ENCODE peak calls at places on chromosomes 2 and 18, in seven cellular contexts. M is HepG2, N is K562, P is HCT116, V is GM12878, K is H1, T is SK-N-SH. Y is an unnamed sample.

GRCh38 chr2:105570757-105571156 is 171.9 kb upstream of the FHL2 start:
- DNase-seq in M (no peak), N (no peak), P (no peak), V (no peak), K (no peak), T (no peak), Y (no peak)

GRCh38 chr2:231716641-231717280 is 8.4 kb downstream of the PTMA start:
- DNase-seq in M (peak), N (no peak), P (no peak), V (no peak), K (no peak), T (no peak), Y (no peak)

GRCh38 chr2:198134287-198134955 is 330.0 kb downstream of the PLCL1 start:
- DNase-seq in M (no peak), N (no peak), P (no peak), V (no peak), K (no peak), T (no peak), Y (no peak)

GRCh38 chr2:123976249-123976648 is 48.8 kb upstream of the CNTNAP5 start:
- DNase-seq in M (no peak), N (no peak), P (no peak), V (no peak), K (no peak), T (peak), Y (no peak)

GRCh38 chr2:181185948-181186347 is 205.5 kb downstream of the UBE2E3 start:
- DNase-seq in M (no peak), N (no peak), P (no peak), V (no peak), K (no peak), T (no peak), Y (no peak)

GRCh38 chr2:133433455-133434451 is 134.5 kb downstream of the NCKAP5 start:
- DNase-seq in M (no peak), N (no peak), P (no peak), V (no peak), K (no peak), T (no peak), Y (no peak)

GRCh38 chr18:26804474-26804873 is 61.0 kb downstream of the AQP4 start:
- DNase-seq in M (no peak), N (no peak), P (no peak), V (no peak), K (no peak), T (peak), Y (peak)

GRCh38 chr2:201644001-201644400 is 698 bp upstream of the TMEM237 start:
- DNase-seq in M (no peak), N (no peak), P (no peak), V (no peak), K (no peak), T (no peak), Y (no peak)

GRCh38 chr2:154161286-154161685 is 289.6 kb downstream of the GALNT13 start:
- DNase-seq in M (no peak), N (no peak), P (no peak), V (no peak), K (no peak), T (no peak), Y (no peak)

GRCh38 chr2:54285451-54285850 is 29.4 kb upstream of the TSPYL6 start:
- DNase-seq in M (no peak), N (no peak), P (no peak), V (no peak), K (no peak), T (no peak), Y (no peak)

GRCh38 chr2:37782721-37783438 is 111.4 kb upstream of the CDC42EP3 start:
- DNase-seq in M (no peak), N (no peak), P (no peak), V (no peak), K (no peak), T (no peak), Y (no peak)

GRCh38 chr2:232838406-232838874 is 31.6 kb upstream of the SNORC start:
- DNase-seq in M (peak), N (peak), P (no peak), V (peak), K (no peak), T (no peak), Y (no peak)

GRCh38 chr2:218395456-218395825 is 4.2 kb upstream of the CTDSP1 start:
- DNase-seq in M (no peak), N (no peak), P (peak), V (no peak), K (no peak), T (no peak), Y (no peak)

GRCh38 chr18:3526421-3527354 is 76.7 kb downstream of the TGIF1 start:
- DNase-seq in M (peak), N (peak), P (no peak), V (peak), K (no peak), T (peak), Y (no peak)

GRCh38 chr2:152826880-152827279 is 108.5 kb downstream of the ARL6IP6 start:
- DNase-seq in M (no peak), N (no peak), P (no peak), V (no peak), K (no peak), T (no peak), Y (no peak)

GRCh38 chr2:176873403-176873802 is 339.2 kb upstream of the HNRNPA3 start:
- DNase-seq in M (no peak), N (no peak), P (no peak), V (no peak), K (no peak), T (peak), Y (no peak)

DNA sequence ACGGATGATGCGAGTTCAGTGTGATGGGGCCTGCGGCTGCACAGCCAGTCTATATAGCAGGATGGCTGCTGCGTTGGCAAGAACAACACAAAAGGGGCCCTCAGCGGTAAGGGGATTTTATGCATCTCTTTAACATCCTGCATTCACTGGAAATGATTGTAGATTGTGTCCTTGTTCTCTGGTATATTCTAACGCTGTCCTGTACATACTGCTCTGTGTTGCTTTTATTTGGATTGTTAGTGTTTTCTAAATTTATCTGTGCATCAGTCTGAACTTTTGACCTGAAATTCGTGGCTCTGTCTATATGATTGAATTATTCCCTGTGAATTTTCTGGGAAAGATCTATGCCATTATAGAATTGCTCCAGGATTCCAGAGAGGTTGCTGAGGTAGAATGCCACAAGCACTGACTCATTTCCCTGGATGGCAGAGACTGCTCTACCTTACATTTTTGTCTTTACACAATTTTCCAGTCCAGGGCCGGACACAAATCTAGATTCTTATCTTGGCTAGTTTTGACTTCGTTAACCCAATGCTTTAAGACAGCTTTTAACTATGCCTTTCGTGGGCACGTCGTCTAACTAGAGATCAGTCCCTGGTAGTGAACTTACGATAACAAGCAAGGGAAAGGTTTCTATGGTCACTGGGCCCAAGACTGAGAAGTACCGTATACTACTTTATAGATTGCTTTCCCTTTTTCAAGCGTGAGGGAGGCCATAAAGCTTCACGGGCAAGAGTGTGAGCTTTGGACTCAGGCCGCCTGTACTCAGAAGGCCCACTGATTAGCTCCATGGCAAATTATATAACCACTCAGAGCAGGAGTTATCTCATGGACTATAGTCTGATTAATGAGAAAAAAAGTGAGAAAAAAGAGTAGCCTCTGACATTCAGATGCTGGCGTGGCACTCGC is at the start of gene CRYGC:
- DNase-seq in M (peak), N (no peak), P (no peak), V (no peak), K (no peak), T (peak), Y (no peak)
- TF ChIP-seq JUND in M (no peak), N (no peak), P (no peak), V (no peak), K (no peak), T (peak), Y (no peak)

GRCh38 chr18:62338446-62339105 is 13.5 kb downstream of the TNFRSF11A start:
- DNase-seq in M (no peak), N (no peak), P (no peak), V (no peak), K (peak), T (no peak), Y (no peak)

GRCh38 chr18:62341423-62341920 is 16.4 kb downstream of the TNFRSF11A start:
- DNase-seq in M (no peak), N (no peak), P (no peak), V (no peak), K (peak), T (peak), Y (no peak)

GRCh38 chr18:62336618-62337017 is 11.5 kb downstream of the TNFRSF11A start:
- DNase-seq in M (no peak), N (no peak), P (no peak), V (no peak), K (peak), T (no peak), Y (no peak)

GRCh38 chr18:62337336-62337735 is 12.2 kb downstream of the TNFRSF11A start:
- DNase-seq in M (no peak), N (no peak), P (no peak), V (no peak), K (peak), T (no peak), Y (no peak)

DNA sequence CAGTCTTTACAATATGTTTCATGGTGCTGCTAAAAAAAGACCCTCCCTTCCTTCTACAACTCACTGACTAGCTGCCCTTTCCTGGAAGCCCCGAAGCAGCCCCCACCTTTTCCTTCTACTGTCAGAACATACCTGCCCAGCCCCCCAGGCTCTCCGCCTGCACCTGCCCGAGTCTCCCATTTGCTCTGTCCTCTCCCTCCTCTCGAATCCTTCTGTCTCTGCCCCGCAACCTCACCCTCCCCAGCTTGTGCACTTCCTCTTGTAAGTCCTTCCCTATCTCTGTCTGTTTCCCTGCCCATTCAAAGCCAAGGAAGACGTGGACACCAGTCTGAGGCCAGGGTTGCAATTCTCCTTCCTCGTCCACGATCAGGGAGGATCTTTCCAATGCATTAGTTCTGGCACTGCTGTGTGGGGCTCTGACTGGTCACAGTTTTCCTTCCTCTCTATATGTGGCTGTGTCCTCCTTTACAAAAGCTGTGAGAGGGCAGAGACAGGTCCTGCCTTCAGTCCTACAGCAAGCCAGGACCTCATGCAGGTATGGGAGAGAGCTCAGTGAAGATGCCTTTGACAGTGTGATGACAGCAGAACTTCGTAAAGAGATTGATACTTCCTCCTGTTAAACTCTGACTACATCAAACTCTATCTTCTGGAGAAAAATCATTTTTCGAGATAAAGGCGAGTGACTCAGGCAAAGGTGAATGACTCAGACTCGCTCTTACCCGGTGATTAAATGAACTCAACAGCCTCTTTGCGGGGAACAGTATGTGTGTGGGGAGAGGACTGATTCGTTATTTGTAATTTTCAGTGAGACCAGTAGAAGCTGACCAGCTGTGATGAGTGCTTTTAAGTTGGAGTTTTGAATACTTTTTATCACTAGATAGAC is 14.2 kb downstream of the TNFRSF11A start:
- DNase-seq in M (no peak), N (no peak), P (peak), V (no peak), K (peak), T (no peak), Y (no peak)
- TF ChIP-seq JUND in M (no peak), N (peak), P (peak), V (no peak), K (no peak), T (peak), Y (no peak)

GRCh38 chr2:168611896-168612650 is 156.0 kb downstream of the CERS6 start:
- DNase-seq in M (no peak), N (no peak), P (no peak), V (no peak), K (no peak), T (no peak), Y (no peak)

GRCh38 chr2:168611091-168611490 is 155.0 kb downstream of the CERS6 start:
- DNase-seq in M (no peak), N (no peak), P (no peak), V (no peak), K (no peak), T (no peak), Y (no peak)

GRCh38 chr2:168608796-168609195 is 152.7 kb downstream of the CERS6 start:
- DNase-seq in M (no peak), N (no peak), P (no peak), V (no peak), K (no peak), T (no peak), Y (no peak)

GRCh38 chr2:168604252-168604651 is 148.2 kb downstream of the CERS6 start:
- DNase-seq in M (peak), N (no peak), P (no peak), V (no peak), K (no peak), T (no peak), Y (no peak)

DNA sequence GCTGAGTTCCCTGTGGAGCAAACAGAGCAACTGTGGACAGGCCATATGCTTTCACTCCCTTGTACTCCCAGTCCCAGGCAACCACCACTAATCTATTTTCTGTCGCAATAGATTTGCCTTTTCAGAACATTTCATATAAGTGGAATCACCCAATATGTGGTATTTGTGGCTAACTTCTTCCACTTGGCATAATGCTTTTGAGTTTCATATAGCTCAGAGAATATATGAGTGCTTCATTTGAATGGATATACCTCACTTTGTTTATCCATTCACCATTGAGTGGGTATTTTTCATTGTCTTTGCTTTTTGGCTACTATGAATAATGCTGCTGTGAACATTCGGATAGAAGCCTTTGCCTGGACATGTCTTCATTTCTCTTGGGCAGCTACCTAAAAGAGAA is 151.9 kb downstream of the CERS6 start:
- DNase-seq in M (no peak), N (no peak), P (no peak), V (no peak), K (no peak), T (no peak), Y (no peak)
- TF ChIP-seq JUND in M (no peak), N (no peak), P (no peak), V (no peak), K (no peak), T (no peak), Y (no peak)

DNA sequence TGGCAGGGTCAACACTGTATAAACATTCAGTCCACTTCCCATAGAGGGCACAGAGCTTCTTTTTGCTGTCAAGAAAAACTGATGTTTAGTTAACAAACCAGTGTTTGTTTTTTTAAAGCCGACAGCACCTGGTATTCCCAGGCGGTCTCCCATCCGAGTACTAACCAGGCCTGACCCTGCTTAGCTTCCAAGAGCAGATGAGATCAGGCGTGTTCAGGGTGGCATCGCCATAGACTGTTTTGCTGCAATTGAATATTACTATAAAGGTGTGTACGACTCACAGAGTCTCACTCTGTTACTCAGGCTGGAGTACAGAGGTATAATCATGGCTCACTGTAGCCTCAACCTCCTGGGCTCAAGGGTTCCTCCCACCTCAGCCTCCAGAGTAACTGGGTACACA is 31.5 kb downstream of the CABYR start:
- DNase-seq in M (peak), N (no peak), P (no peak), V (no peak), K (no peak), T (no peak), Y (no peak)
- TF ChIP-seq JUND in M (no peak), N (no peak), P (no peak), V (no peak), K (no peak), T (no peak), Y (no peak)

GRCh38 chr2:10647451-10647850 is 42.3 kb downstream of the NOL10 start:
- DNase-seq in M (no peak), N (no peak), P (no peak), V (no peak), K (no peak), T (no peak), Y (no peak)
- TF ChIP-seq JUND in M (no peak), N (no peak), P (no peak), V (no peak), K (no peak), T (no peak), Y (no peak)

GRCh38 chr2:120516323-120517314 is 170.7 kb downstream of the INHBB start:
- DNase-seq in M (peak), N (no peak), P (no peak), V (no peak), K (no peak), T (no peak), Y (no peak)

GRCh38 chr2:120519469-120519868 is 173.5 kb downstream of the INHBB start:
- DNase-seq in M (no peak), N (no peak), P (no peak), V (no peak), K (no peak), T (no peak), Y (no peak)

GRCh38 chr2:120517790-120518469 is 172.0 kb downstream of the INHBB start:
- DNase-seq in M (no peak), N (no peak), P (no peak), V (no peak), K (no peak), T (no peak), Y (no peak)

GRCh38 chr2:120520454-120520853 is 174.5 kb downstream of the INHBB start:
- DNase-seq in M (no peak), N (no peak), P (no peak), V (no peak), K (no peak), T (no peak), Y (no peak)

DNA sequence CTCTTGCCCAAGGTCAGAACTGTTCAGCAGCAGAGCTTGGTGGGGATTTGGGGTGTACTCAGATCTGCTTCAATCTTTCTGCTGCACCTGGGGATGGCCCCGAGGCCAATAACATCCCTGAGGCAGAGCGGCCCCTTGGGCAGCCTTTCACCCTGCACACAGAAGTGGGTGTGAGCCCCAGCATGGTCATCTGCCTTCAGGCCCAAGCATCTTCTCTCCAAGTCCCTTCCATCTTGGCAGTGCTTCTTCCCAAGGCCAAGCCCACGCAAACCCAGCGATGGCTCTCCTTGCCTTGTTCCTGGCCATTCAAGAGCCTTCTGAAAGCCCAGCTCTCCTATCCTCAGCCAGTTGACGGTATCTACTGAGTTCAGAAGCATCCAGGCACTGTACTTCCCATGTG is 172.9 kb downstream of the INHBB start:
- DNase-seq in M (no peak), N (no peak), P (no peak), V (no peak), K (no peak), T (no peak), Y (no peak)
- TF ChIP-seq JUND in M (no peak), N (no peak), P (no peak), V (no peak), K (no peak), T (no peak), Y (no peak)

DNA sequence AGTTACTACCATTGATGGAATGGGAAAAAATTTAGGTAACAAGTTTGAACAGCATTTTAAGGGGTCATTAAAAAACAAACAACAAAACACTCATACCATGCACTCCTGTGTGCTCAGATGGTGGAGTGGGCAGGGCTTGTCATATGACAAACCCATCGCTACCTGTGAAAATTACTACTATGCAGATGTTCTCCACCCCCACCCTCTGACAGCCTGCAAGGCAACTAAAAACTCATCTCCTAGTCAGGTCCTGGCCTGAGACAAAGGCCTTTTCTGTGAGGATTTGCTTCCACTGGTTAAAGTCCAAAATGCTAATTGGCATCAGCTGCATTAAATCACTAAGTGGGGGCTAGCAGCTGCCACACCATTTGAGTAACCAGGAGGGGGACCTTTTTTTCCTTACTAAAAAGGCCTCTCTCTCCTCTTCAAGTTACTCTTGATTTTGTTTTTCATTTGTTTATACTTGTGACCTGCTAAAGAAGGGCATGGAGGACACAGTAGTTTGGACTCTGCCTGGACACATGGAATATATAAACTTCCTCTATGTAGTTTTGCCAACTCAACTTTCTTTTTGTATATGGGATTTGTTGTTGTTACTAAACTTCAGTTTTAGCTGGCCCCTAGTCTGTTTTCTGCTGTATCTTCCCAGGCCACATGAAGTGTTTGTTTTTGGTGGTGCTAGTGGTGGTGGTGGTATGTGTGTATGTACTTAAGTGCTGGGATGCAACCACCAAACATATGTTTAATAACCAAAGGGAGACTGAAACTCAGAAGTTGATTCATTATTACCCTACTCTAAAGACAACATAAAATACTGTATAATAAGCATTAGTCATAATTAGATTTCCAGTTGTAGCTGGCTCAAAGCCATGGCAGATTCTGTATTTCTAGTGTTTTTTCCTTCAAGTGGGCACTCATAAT is 121.3 kb downstream of the MAP4K4 start:
- DNase-seq in M (peak), N (no peak), P (no peak), V (no peak), K (no peak), T (no peak), Y (no peak)
- TF ChIP-seq JUND in M (no peak), N (no peak), P (no peak), V (no peak), K (no peak), T (peak), Y (no peak)

Y was measured in T47D.